ENCODE peak calls at places on chromosomes 11 and 22, in five cellular contexts. One of them, this sample, is unnamed. For H3K4me1, the result is how much of the 10 kb centered on the place peaks cover.

GRCh38 chr11:70737816-70738630 is 339.7 kb downstream of the CTTN start:
- DNase-seq in heart left ventricle: no peak
- DNase-seq in Karpas-422: no peak
- DNase-seq in GM23248: no peak
- DNase-seq in tibial artery: no peak
- DNase-seq in this sample: no peak

GRCh38 chr11:96091476-96091875 is 167.6 kb upstream of the MTMR2 start:
- DNase-seq in heart left ventricle: no peak
- DNase-seq in Karpas-422: peak
- DNase-seq in GM23248: no peak
- DNase-seq in tibial artery: no peak
- DNase-seq in this sample: no peak

GRCh38 chr11:116224154-116224888 is 548.5 kb downstream of the BUD13 start:
- DNase-seq in heart left ventricle: peak
- DNase-seq in Karpas-422: peak
- DNase-seq in GM23248: peak
- DNase-seq in tibial artery: no peak
- DNase-seq in this sample: peak

GRCh38 chr22:42683599-42684283 is 34.5 kb upstream of the CYB5R3 start:
- DNase-seq in heart left ventricle: peak
- DNase-seq in Karpas-422: no peak
- DNase-seq in GM23248: peak
- DNase-seq in tibial artery: peak
- DNase-seq in this sample: peak

GRCh38 chr11:128552783-128553661 is 34.3 kb downstream of the ETS1 start:
- DNase-seq in heart left ventricle: no peak
- DNase-seq in Karpas-422: peak
- DNase-seq in GM23248: peak
- DNase-seq in tibial artery: no peak
- DNase-seq in this sample: peak

GRCh38 chr11:33701302-33701701 is 676 bp upstream of the C11orf91 start:
- DNase-seq in heart left ventricle: no peak
- DNase-seq in Karpas-422: no peak
- DNase-seq in GM23248: peak
- DNase-seq in tibial artery: no peak
- DNase-seq in this sample: no peak

GRCh38 chr11:22432331-22433065 is 94.3 kb downstream of the SLC17A6 start:
- DNase-seq in heart left ventricle: peak
- DNase-seq in Karpas-422: no peak
- DNase-seq in GM23248: peak
- DNase-seq in tibial artery: no peak
- DNase-seq in this sample: no peak

GRCh38 chr11:32052218-32052617 is 38.7 kb upstream of the RCN1 start:
- DNase-seq in heart left ventricle: peak
- DNase-seq in Karpas-422: peak
- DNase-seq in GM23248: peak
- DNase-seq in tibial artery: peak
- DNase-seq in this sample: peak

GRCh38 chr22:31218565-31219262 is 6.6 kb downstream of the LIMK2 start:
- DNase-seq in heart left ventricle: no peak
- DNase-seq in Karpas-422: no peak
- DNase-seq in GM23248: no peak
- DNase-seq in tibial artery: no peak
- DNase-seq in this sample: no peak

GRCh38 chr11:1762537-1763302 is 1.0 kb downstream of the CTSD start:
- DNase-seq in heart left ventricle: peak
- DNase-seq in Karpas-422: no peak
- DNase-seq in GM23248: no peak
- DNase-seq in tibial artery: peak
- DNase-seq in this sample: peak

GRCh38 chr11:6737872-6738466 is 33.8 kb downstream of the OR2AG2 start:
- DNase-seq in heart left ventricle: peak
- DNase-seq in Karpas-422: peak
- DNase-seq in GM23248: peak
- DNase-seq in tibial artery: no peak
- DNase-seq in this sample: peak

GRCh38 chr22:40414838-40415505 is 44.6 kb downstream of the SGSM3 start:
- DNase-seq in heart left ventricle: no peak
- DNase-seq in Karpas-422: peak
- DNase-seq in GM23248: no peak
- DNase-seq in tibial artery: peak
- DNase-seq in this sample: peak

GRCh38 chr22:40416636-40417035 is 46.2 kb downstream of the SGSM3 start:
- DNase-seq in heart left ventricle: no peak
- DNase-seq in Karpas-422: no peak
- DNase-seq in GM23248: no peak
- DNase-seq in tibial artery: no peak
- DNase-seq in this sample: no peak

GRCh38 chr22:40417041-40417440 is 46.6 kb downstream of the SGSM3 start:
- DNase-seq in heart left ventricle: no peak
- DNase-seq in Karpas-422: no peak
- DNase-seq in GM23248: no peak
- DNase-seq in tibial artery: no peak
- DNase-seq in this sample: no peak

GRCh38 chr22:40416267-40416570 is 45.8 kb downstream of the SGSM3 start:
- DNase-seq in heart left ventricle: no peak
- DNase-seq in Karpas-422: no peak
- DNase-seq in GM23248: no peak
- DNase-seq in tibial artery: peak
- DNase-seq in this sample: no peak

GRCh38 chr22:40415531-40416266 is 45.3 kb downstream of the SGSM3 start:
- DNase-seq in heart left ventricle: no peak
- DNase-seq in Karpas-422: peak
- DNase-seq in GM23248: no peak
- DNase-seq in tibial artery: no peak
- DNase-seq in this sample: peak
- H3K4me1 ChIP-seq in heart left ventricle: under half
- H3K4me1 ChIP-seq in Karpas-422: half or more
- H3K4me1 ChIP-seq in GM23248: under half
- H3K4me1 ChIP-seq in tibial artery: under half
- H3K4me1 ChIP-seq in this sample: under half

GRCh38 chr22:21626735-21627469 is 2.9 kb downstream of the YDJC start:
- DNase-seq in heart left ventricle: no peak
- DNase-seq in Karpas-422: no peak
- DNase-seq in GM23248: no peak
- DNase-seq in tibial artery: no peak
- DNase-seq in this sample: no peak
- H3K4me1 ChIP-seq in heart left ventricle: under half
- H3K4me1 ChIP-seq in Karpas-422: half or more
- H3K4me1 ChIP-seq in GM23248: under half
- H3K4me1 ChIP-seq in tibial artery: under half
- H3K4me1 ChIP-seq in this sample: under half

GRCh38 chr11:29153078-29153477 is 863.8 kb downstream of the KCNA4 start:
- DNase-seq in heart left ventricle: no peak
- DNase-seq in Karpas-422: no peak
- DNase-seq in GM23248: no peak
- DNase-seq in tibial artery: no peak
- DNase-seq in this sample: no peak
- H3K4me1 ChIP-seq in heart left ventricle: under half
- H3K4me1 ChIP-seq in Karpas-422: under half
- H3K4me1 ChIP-seq in GM23248: under half
- H3K4me1 ChIP-seq in tibial artery: under half
- H3K4me1 ChIP-seq in this sample: under half

GRCh38 chr11:64866173-64866491 is 12.3 kb downstream of the EHD1 start:
- DNase-seq in heart left ventricle: no peak
- DNase-seq in Karpas-422: no peak
- DNase-seq in GM23248: no peak
- DNase-seq in tibial artery: no peak
- DNase-seq in this sample: no peak
- H3K4me1 ChIP-seq in heart left ventricle: half or more
- H3K4me1 ChIP-seq in Karpas-422: half or more
- H3K4me1 ChIP-seq in GM23248: half or more
- H3K4me1 ChIP-seq in tibial artery: half or more
- H3K4me1 ChIP-seq in this sample: half or more

GRCh38 chr11:59841514-59841913 is 3.8 kb downstream of the CBLIF start:
- DNase-seq in heart left ventricle: no peak
- DNase-seq in Karpas-422: no peak
- DNase-seq in GM23248: no peak
- DNase-seq in tibial artery: no peak
- DNase-seq in this sample: no peak
- H3K4me1 ChIP-seq in heart left ventricle: under half
- H3K4me1 ChIP-seq in Karpas-422: under half
- H3K4me1 ChIP-seq in GM23248: under half
- H3K4me1 ChIP-seq in tibial artery: under half
- H3K4me1 ChIP-seq in this sample: under half